ENCODE peak calls at places on chromosomes 2 and 18, in nine cellular contexts. C is left ventricle myocardium inferior; J is CD8-positive, alpha-beta memory T cell; Q is adrenal gland; W is CD8-positive, alpha-beta T cell; G is GM23338; I is mammary epithelial cell; X is CD4-positive, CD25-positive, alpha-beta regulatory T cell; A is aorta. O is an unnamed sample.

GRCh38 chr2:177241771-177242135 is 22.8 kb downstream of the NFE2L2 start:
- DNase-seq in C (no peak), J (no peak), Q (no peak), W (no peak), G (no peak), I (no peak), X (no peak), A (no peak), O (no peak)

GRCh38 chr2:112547333-112547732 is 5.1 kb downstream of the POLR1B start:
- DNase-seq in C (no peak), J (no peak), Q (peak), W (no peak), G (no peak), I (peak), X (no peak), A (no peak), O (no peak)

GRCh38 chr18:59079264-59079972 is 60.3 kb upstream of the SEC11C start:
- DNase-seq in C (no peak), J (no peak), Q (no peak), W (no peak), G (no peak), I (no peak), X (no peak), A (no peak), O (no peak)

GRCh38 chr2:23289671-23290070 is 95.3 kb upstream of the KLHL29 start:
- DNase-seq in C (no peak), J (no peak), Q (no peak), W (no peak), G (no peak), I (no peak), X (no peak), A (no peak), O (no peak)

GRCh38 chr2:215394102-215394805 is 41.6 kb downstream of the FN1 start:
- DNase-seq in C (no peak), J (no peak), Q (no peak), W (no peak), G (no peak), I (no peak), X (no peak), A (no peak), O (no peak)

GRCh38 chr2:69208023-69208595 is 178.9 kb downstream of the GFPT1 start:
- DNase-seq in C (no peak), J (no peak), Q (no peak), W (no peak), G (no peak), I (no peak), X (no peak), A (no peak), O (no peak)

GRCh38 chr2:222745836-222746559 is 74.5 kb downstream of the MOGAT1 start:
- DNase-seq in C (no peak), J (no peak), Q (no peak), W (no peak), G (no peak), I (no peak), X (no peak), A (no peak), O (no peak)

GRCh38 chr2:98473995-98474780 is 29.5 kb downstream of the INPP4A start:
- DNase-seq in C (no peak), J (no peak), Q (no peak), W (no peak), G (no peak), I (no peak), X (no peak), A (no peak), O (no peak)

GRCh38 chr2:186325827-186326535 is 160.1 kb upstream of the ZC3H15 start:
- DNase-seq in C (no peak), J (no peak), Q (no peak), W (no peak), G (peak), I (peak), X (no peak), A (no peak), O (no peak)

GRCh38 chr2:98769784-98770183 is 38.9 kb upstream of the MGAT4A start:
- DNase-seq in C (no peak), J (peak), Q (no peak), W (peak), G (peak), I (no peak), X (no peak), A (no peak), O (no peak)

GRCh38 chr2:219511547-219512325 is 2.5 kb upstream of the ASIC4 start:
- DNase-seq in C (no peak), J (no peak), Q (no peak), W (no peak), G (peak), I (no peak), X (no peak), A (no peak), O (no peak)

GRCh38 chr2:35787302-35788031 is 568.1 kb upstream of the CRIM1 start:
- DNase-seq in C (no peak), J (no peak), Q (no peak), W (no peak), G (peak), I (peak), X (no peak), A (no peak), O (no peak)

GRCh38 chr2:82198809-82199492 is 1894.4 kb upstream of the LRRTM1 start:
- DNase-seq in C (no peak), J (no peak), Q (no peak), W (no peak), G (peak), I (no peak), X (no peak), A (no peak), O (no peak)

GRCh38 chr2:55231546-55232083 is 478 bp downstream of the CLHC1 start:
- DNase-seq in C (no peak), J (no peak), Q (no peak), W (no peak), G (peak), I (no peak), X (no peak), A (no peak), O (no peak)

GRCh38 chr2:85468704-85469349 is 50.3 kb downstream of the SH2D6 start:
- DNase-seq in C (no peak), J (no peak), Q (no peak), W (no peak), G (peak), I (peak), X (no peak), A (no peak), O (no peak)

GRCh38 chr2:16287831-16288230 is 347.5 kb downstream of the MYCN start:
- DNase-seq in C (no peak), J (no peak), Q (no peak), W (no peak), G (no peak), I (no peak), X (no peak), A (no peak), O (no peak)

GRCh38 chr2:237540823-237541222 is 25.6 kb upstream of the PRLH start:
- DNase-seq in C (peak), J (no peak), Q (peak), W (no peak), G (no peak), I (peak), X (no peak), A (no peak), O (no peak)

GRCh38 chr2:4528773-4529172 is 825.4 kb downstream of the DCDC2C start:
- DNase-seq in C (no peak), J (no peak), Q (no peak), W (no peak), G (no peak), I (no peak), X (no peak), A (no peak), O (no peak)

GRCh38 chr18:61842146-61842545 is 50.7 kb downstream of the RNF152 start:
- DNase-seq in C (no peak), J (no peak), Q (no peak), W (no peak), G (no peak), I (no peak), X (no peak), A (no peak), O (no peak)

GRCh38 chr18:25830787-25831186 is 259.6 kb downstream of the SS18 start:
- DNase-seq in C (peak), J (no peak), Q (peak), W (no peak), G (no peak), I (peak), X (no peak), A (no peak), O (no peak)

GRCh38 chr2:137951606-137952005 is 12.7 kb upstream of the HNMT start:
- DNase-seq in C (no peak), J (no peak), Q (no peak), W (no peak), G (no peak), I (peak), X (no peak), A (no peak), O (no peak)

GRCh38 chr18:3217930-3218647 is 1.7 kb downstream of the MYOM1 start:
- DNase-seq in C (no peak), J (no peak), Q (no peak), W (no peak), G (peak), I (no peak), X (no peak), A (no peak), O (no peak)

GRCh38 chr2:236712304-236712703 is 142.7 kb downstream of the ACKR3 start:
- DNase-seq in C (no peak), J (no peak), Q (no peak), W (no peak), G (no peak), I (peak), X (no peak), A (no peak), O (no peak)

DNA sequence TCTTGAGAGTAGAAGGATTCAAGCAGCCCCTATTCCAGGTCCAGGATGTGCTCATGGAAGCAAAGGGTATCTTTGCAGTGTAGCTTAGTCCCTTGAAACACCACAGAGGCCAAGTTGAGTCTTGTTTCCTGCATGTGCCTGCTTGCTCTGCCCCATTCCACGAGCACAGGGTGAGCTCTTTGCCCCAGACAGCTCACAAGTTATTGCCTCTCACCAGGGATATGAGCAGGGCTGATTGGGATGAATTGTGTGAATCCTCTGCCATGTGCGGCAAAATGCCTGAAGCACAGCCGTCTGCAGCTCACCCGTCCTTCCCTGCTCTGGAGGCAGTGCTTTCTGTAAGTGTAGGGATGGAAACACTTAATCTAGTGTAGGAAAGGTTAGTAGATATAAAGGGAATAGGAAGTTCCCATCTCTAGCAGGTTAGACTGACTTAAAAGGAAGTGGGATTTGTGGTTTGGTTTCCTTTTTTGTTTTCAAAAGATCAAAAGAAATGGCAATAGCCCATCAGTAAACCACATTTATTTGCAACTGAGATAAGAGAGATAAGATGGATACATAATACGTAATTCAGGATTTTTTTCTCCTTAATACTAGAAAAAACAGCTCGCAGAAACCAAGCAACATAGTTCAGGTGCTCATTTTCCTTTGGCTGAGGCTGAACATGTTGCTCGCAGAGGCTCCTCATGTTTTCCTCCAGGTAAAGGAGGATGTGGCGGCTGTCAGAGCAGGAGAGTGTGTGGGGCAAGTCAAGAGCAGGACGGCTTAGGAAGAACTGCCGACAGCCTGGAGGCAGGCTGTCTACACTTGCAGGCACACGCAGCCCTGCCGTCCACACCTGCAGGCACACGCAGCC is 41.4 kb downstream of the TMEM182 start:
- DNase-seq in C (no peak), J (no peak), Q (no peak), W (no peak), G (no peak), I (peak), X (no peak), A (no peak), O (no peak)
- H3K4me3 ChIP-seq in C (peak), J (no peak), Q (no peak), W (no peak), G (no peak), I (no peak), X (no peak), A (no peak), O (no peak)

DNA sequence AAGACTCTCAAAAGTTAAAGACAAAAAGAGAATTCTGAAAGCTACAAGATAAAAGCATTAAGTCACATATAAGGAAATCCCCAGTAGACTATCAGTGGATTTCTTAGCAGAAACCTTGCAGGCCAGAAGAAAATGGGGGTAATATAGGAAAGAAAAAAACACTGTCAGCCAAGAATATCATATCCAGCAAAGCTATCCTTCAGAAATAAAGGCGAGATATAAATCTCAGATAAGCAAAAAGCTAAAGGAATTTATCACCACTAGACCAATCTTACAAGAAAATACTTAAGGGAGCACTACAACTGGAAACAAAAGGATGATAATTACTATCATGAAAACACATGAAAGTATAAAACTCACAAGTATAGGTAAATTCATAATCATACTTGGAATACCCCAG is 63.1 kb downstream of the USP40 start:
- DNase-seq in C (no peak), J (no peak), Q (no peak), W (no peak), G (no peak), I (no peak), X (no peak), A (no peak), O (no peak)
- H3K27ac ChIP-seq in C (no peak), J (no peak), Q (no peak), W (no peak), G (no peak), I (no peak), X (no peak), A (no peak), O (no peak)

DNA sequence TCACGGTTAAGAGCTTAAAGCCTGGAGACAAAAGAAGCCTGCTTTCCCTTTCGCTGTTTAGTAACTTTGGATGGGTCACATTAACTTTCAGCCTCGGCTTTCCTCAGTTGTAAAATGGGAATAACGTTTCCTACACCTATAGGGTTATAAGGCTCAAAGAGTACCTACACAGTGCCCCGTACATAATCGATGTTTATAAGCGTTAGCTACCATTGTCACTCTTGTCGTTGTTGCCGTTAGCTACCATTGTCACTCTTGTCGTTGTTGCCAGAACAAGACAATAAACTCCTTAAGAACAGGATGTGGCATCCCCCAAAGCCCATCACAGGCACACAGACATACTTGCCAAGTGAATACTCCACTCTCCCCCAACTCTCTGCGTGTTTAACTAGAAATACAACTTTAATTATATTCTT is 901 bp upstream of the MFSD6 start:
- DNase-seq in C (no peak), J (peak), Q (no peak), W (peak), G (peak), I (no peak), X (peak), A (no peak), O (no peak)
- H3K4me3 ChIP-seq in C (peak), J (peak), Q (peak), W (peak), G (peak), I (no peak), X (peak), A (no peak), O (peak)

DNA sequence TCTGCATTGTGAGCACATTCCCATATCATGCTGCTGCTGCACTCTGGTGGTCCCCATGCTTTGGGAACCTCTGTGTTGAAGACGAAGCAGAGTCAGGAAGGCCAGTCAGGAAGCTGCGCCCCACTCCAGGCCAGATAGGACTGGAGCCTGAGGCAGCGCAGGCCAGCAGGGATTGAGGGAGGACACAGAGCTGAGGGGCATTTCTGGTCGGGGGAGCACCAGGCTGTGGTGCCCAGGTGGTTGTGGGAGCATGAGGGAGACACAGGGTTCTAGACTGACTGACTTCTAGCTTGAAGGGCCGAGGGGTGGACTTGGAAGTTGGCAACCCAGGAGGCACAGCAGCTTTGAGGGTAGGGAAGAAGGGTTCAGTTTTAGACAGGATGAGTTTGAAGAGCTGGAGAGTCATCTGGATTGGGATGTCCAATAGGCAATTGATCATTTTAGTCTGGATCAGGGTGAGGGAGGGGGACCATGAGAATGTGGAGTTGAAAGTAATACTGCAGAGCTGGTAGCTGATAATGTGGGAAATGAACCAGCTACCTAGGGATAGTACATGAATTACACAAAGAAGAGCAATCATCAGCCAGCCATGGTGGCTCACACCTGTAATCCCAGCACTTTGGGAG is 1.4 kb upstream of the ACTG2 start:
- DNase-seq in C (no peak), J (no peak), Q (no peak), W (no peak), G (no peak), I (no peak), X (no peak), A (peak), O (no peak)
- H3K27ac ChIP-seq in C (no peak), J (no peak), Q (no peak), W (no peak), G (no peak), I (no peak), X (no peak), A (peak), O (no peak)

O was measured in heart left ventricle.